ENCODE peak calls at places on chromosomes 2 and 18, in four cellular contexts. O is AG10803; E is epithelial cell of esophagus; V is stimulated activated CD4-positive, alpha-beta T cell treated with anti-CD3 and anti-CD28 coated beads, Interleukin-4, amount 100 ng/mL, for 24 hours. S is an unnamed sample.

GRCh38 chr2:235139956-235140800 is 188.4 kb downstream of the SH3BP4 start:
- DNase-seq in V (no peak), E (no peak), O (no peak), S (no peak)

GRCh38 chr2:144835634-144836351 is 315.9 kb upstream of the ZEB2 start:
- DNase-seq in E (peak; percentile 54), O (peak; percentile 11), V (no peak), S (peak; percentile 38)

GRCh38 chr2:205283721-205284270 is 398.5 kb upstream of the NRP2 start:
- DNase-seq in V (no peak), E (no peak), O (no peak), S (no peak)

GRCh38 chr18:25251127-25251526 is 100.8 kb downstream of the ZNF521 start:
- DNase-seq in O (peak; percentile 51), V (no peak), E (no peak), S (no peak)

GRCh38 chr2:170660406-170660805 is 54.7 kb upstream of the SP5 start:
- DNase-seq in V (no peak), E (no peak), O (peak; percentile 13), S (peak; percentile 40)

GRCh38 chr2:26299488-26300092 is 46.4 kb upstream of the SELENOI start:
- DNase-seq in E (peak; percentile 60), V (peak; percentile 18), O (peak; percentile 55), S (peak; percentile 84)

GRCh38 chr2:196970089-196970488 is 43.6 kb upstream of the PGAP1 start:
- DNase-seq in O (peak; percentile 17), V (no peak), E (no peak), S (no peak)

GRCh38 chr2:241842620-241843211 is 16.0 kb downstream of the PDCD1 start:
- DNase-seq in V (peak; percentile 50), E (no peak), O (no peak), S (no peak)

GRCh38 chr2:217430916-217431576 is 571.2 kb upstream of the TNP1 start:
- DNase-seq in O (peak; percentile 80), V (no peak), E (no peak), S (peak; percentile 45)

GRCh38 chr18:50819027-50819726 is 639 bp downstream of the MRO start:
- DNase-seq in V (no peak), O (peak; percentile 17), E (peak; percentile 41), S (peak; percentile 13)

GRCh38 chr18:26405190-26405781 is 143.1 kb downstream of the KCTD1 start:
- DNase-seq in E (peak; percentile 61), V (no peak), O (peak; percentile 65), S (peak; percentile 56)

GRCh38 chr2:168216351-168217005 is 30.9 kb downstream of the STK39 start:
- DNase-seq in E (no peak), V (no peak), O (peak; percentile 64), S (peak; percentile 59)

GRCh38 chr18:74604774-74605173 is 7.1 kb downstream of the ZNF407 start:
- DNase-seq in E (no peak), V (no peak), O (peak; percentile 72), S (no peak)

GRCh38 chr2:237673130-237673921 is 45.9 kb downstream of the LRRFIP1 start:
- DNase-seq in O (peak; percentile 66), E (peak; percentile 81), V (peak; percentile 89), S (peak; percentile 64)

GRCh38 chr2:99777266-99777640 is 287.4 kb upstream of the REV1 start:
- DNase-seq in O (no peak), E (no peak), V (no peak), S (peak; percentile 2)

GRCh38 chr2:158191076-158191566 is 89.4 kb downstream of the UPP2 start:
- DNase-seq in O (no peak), V (peak; percentile 45), E (no peak), S (peak; percentile 80)

GRCh38 chr18:62485684-62486083 is 37.1 kb upstream of the ZCCHC2 start:
- DNase-seq in V (no peak), E (peak; percentile 98), O (peak; percentile 62), S (peak; percentile 80)

GRCh38 chr2:182426082-182426914 is 538 bp downstream of the PDE1A start:
- DNase-seq in O (no peak), V (no peak), E (no peak), S (no peak)

GRCh38 chr2:99067871-99068270 is 73.6 kb upstream of the C2orf15 start:
- DNase-seq in V (no peak), E (no peak), O (no peak), S (no peak)

GRCh38 chr2:29254-29653 is 17.1 kb downstream of the FAM110C start:
- DNase-seq in V (no peak), E (peak; percentile 37), O (no peak), S (no peak)

GRCh38 chr2:53490659-53491058 is 276.9 kb upstream of the CHAC2 start:
- DNase-seq in V (no peak), O (peak; percentile 61), E (peak; percentile 43), S (peak; percentile 44)

S was measured in astrocyte of the spinal cord.